ENCODE peak calls at places on chromosomes 16 and 17, in eight cellular contexts. J, B, N, V, Q, L, Y and G are unnamed samples.

GRCh38 chr17:50903604-50904521 is 37.7 kb upstream of the TOB1 start:
- DNase-seq in J (no peak), B (peak; percentile 86), N (no peak), V (peak; percentile 61), Q (no peak), L (no peak), Y (no peak), G (peak; percentile 23)

GRCh38 chr16:67027046-67027445 is 1.9 kb upstream of the CBFB start:
- DNase-seq in J (no peak), B (no peak), N (no peak), V (no peak), Q (no peak), L (no peak), Y (no peak), G (no peak)

GRCh38 chr17:36723459-36723858 is 122.1 kb downstream of the MRM1 start:
- DNase-seq in J (no peak), B (no peak), N (no peak), V (no peak), Q (no peak), L (no peak), Y (no peak), G (no peak)

GRCh38 chr17:48541574-48542113 is 3.3 kb downstream of the HOXB2 start:
- DNase-seq in J (no peak), B (peak; percentile 85), N (no peak), V (no peak), Q (peak; percentile 43), L (peak; percentile 86), Y (no peak), G (peak; percentile 87)

GRCh38 chr16:84532299-84532724 is 27.9 kb upstream of the MEAK7 start:
- DNase-seq in J (peak; percentile 85), B (peak; percentile 95), N (no peak), V (no peak), Q (peak; percentile 64), L (peak; percentile 93), Y (peak; percentile 42), G (peak; percentile 97)

GRCh38 chr17:17831208-17832039 is 5.4 kb downstream of the SREBF1 start:
- DNase-seq in J (no peak), B (no peak), N (no peak), V (no peak), Q (no peak), L (peak; percentile 46), Y (no peak), G (peak; percentile 58)

GRCh38 chr17:10144456-10144855 is 54.0 kb downstream of the GAS7 start:
- DNase-seq in J (no peak), B (no peak), N (no peak), V (no peak), Q (no peak), L (no peak), Y (no peak), G (no peak)

GRCh38 chr17:29577778-29578211 is 9.3 kb downstream of the TP53I13 start:
- DNase-seq in J (no peak), B (peak; percentile 49), N (no peak), V (peak; percentile 24), Q (peak; percentile 14), L (peak; percentile 75), Y (no peak), G (peak; percentile 65)

GRCh38 chr16:85329999-85330693 is 217.9 kb upstream of the CIBAR2 start:
- DNase-seq in J (no peak), B (no peak), N (no peak), V (no peak), Q (no peak), L (no peak), Y (no peak), G (no peak)

DNA sequence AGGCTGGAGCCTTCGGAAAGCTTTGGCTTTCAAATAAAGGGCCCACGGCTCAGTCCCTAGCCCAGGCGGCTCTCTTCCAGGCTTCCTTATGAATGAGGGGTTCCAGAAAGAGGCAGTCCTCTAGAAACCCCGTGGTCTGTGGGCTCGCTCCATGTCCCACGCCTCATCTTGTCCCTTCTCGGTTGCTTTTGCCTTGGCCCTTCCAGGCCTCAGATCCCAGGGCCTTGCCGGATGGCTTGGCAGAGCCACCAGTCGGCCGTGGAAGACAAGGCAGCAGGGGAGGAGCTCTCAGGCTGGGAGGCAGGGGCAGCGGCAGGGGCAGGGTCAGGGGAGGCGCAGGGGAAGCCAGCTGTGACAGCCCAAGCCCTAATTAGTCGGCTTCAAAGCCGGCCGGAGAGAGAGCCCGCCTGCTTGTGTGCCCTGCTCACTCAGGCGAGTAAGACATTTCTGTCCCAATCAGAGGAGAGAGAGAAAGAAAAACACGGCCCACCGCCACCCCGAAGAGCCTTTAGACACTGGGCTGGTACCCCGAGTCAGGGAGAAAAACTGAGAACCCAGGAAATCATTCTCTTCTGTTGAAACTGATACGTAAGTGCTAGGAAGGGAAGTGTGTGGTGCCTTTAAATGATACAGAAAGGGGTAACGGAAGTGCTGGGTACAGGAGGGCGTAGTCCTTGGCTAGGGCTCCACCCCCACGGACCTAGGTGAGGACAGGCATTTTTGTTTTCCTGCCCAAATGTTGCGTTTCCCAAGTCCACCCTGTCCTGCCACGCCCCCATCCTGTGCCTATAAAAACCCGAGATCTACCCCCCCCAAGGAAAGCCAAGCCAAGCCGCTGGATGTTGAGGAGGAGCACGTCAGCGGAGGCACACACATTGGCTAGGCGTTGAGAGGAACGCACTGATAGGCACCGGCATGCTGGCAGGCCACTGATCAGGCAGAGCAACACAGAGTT is 27.8 kb upstream of the MEIOC start:
- DNase-seq in J (no peak), B (peak; percentile 44), N (peak; percentile 46), V (no peak), Q (no peak), L (peak; percentile 63), Y (no peak), G (no peak)
- H3K4me3 ChIP-seq in J (no peak overlapping the region), B (no peak overlapping the region), N (peak overlapping the region; percentile 57), V (no peak overlapping the region), Q (no peak overlapping the region), L (no peak overlapping the region), Y (peak overlapping the region; percentile 4), G (no peak overlapping the region)

GRCh38 chr16:53541326-53541725 is 38.3 kb upstream of the AKTIP start:
- DNase-seq in J (no peak), B (no peak), N (no peak), V (no peak), Q (no peak), L (peak; percentile 61), Y (no peak), G (peak; percentile 45)

GRCh38 chr16:53549970-53550406 is 47.0 kb upstream of the AKTIP start:
- DNase-seq in J (peak; percentile 61), B (peak; percentile 89), N (peak; percentile 40), V (peak; percentile 55), Q (peak; percentile 63), L (peak; percentile 89), Y (no peak), G (peak; percentile 89)

GRCh38 chr16:53545433-53545832 is 42.4 kb upstream of the AKTIP start:
- DNase-seq in J (no peak), B (no peak), N (no peak), V (no peak), Q (no peak), L (no peak), Y (no peak), G (no peak)

GRCh38 chr16:53542283-53542682 is 39.3 kb upstream of the AKTIP start:
- DNase-seq in J (no peak), B (no peak), N (no peak), V (no peak), Q (no peak), L (no peak), Y (no peak), G (no peak)

DNA sequence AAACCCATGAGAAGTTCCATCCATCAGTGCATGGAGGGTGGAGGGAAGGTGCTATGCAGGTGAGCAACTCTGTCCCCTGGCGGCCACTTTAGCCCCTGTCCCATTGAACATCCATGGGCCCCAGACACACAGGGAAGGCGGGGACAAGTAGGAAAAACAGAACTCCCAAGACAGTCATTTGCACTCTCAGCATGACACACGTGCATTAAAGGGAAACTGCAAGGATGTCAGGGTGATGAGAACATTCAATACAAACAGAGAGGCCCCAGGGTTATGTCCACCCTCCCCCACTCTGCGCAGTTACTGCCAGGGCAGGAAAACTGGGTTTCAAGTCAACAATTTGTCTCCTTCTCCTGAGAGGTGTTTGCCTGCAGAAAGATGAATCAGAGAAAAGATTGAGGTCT is 44.0 kb upstream of the AKTIP start:
- DNase-seq in J (peak; percentile 35), B (peak; percentile 3), N (no peak), V (no peak), Q (no peak), L (peak; percentile 3), Y (no peak), G (no peak)
- TF ChIP-seq CTCF in J (no peak), B (no peak), N (peak; percentile 77), V (peak; percentile 47), Q (no peak), L (peak; percentile 40), Y (no peak), G (no peak)

GRCh38 chr16:17461951-17462729 is 8.6 kb downstream of the XYLT1 start:
- DNase-seq in J (no peak), B (no peak), N (no peak), V (no peak), Q (no peak), L (no peak), Y (no peak), G (no peak)
- H3K4me3 ChIP-seq in J (no peak overlapping the region), B (no peak overlapping the region), N (peak overlapping the region; percentile 29), V (no peak overlapping the region), Q (no peak overlapping the region), L (no peak overlapping the region), Y (no peak overlapping the region), G (no peak overlapping the region)

GRCh38 chr16:62190426-62190825 is 154.2 kb upstream of the CDH8 start:
- DNase-seq in J (peak; percentile 14), B (no peak), N (no peak), V (no peak), Q (no peak), L (no peak), Y (no peak), G (no peak)
- TF ChIP-seq CTCF in J (peak; percentile 11), B (no peak), N (peak; percentile 43), V (peak; percentile 56), Q (no peak), L (peak; percentile 7), Y (no peak), G (no peak)

GRCh38 chr16:19882641-19883040 is 2.0 kb downstream of the GPRC5B start:
- DNase-seq in J (no peak), B (no peak), N (no peak), V (no peak), Q (no peak), L (no peak), Y (no peak), G (no peak)
- H3K4me3 ChIP-seq in J (no peak overlapping the region), B (peak overlapping the region; percentile 71), N (no peak overlapping the region), V (no peak overlapping the region), Q (no peak overlapping the region), L (peak overlapping the region; percentile 88), Y (peak overlapping the region; percentile 88), G (peak overlapping the region; percentile 85)